ENCODE peak calls at places on chromosome 1, in nine cellular contexts. V is CD8-positive, alpha-beta T cell; Y is body of pancreas; U is MCF 10A; A is activated B cell treated with CpG ODN at 0.5 μM for 24 hours; Q is Caco-2; S is cardiac muscle cell; N is omental fat pad; E is spleen. Z is an unnamed sample.

GRCh38 chr1:168585191-168585590 is 8.8 kb downstream of the XCL1 start:
- DNase-seq in V (no peak), Y (no peak), U (peak), A (no peak), Q (no peak), S (peak), N (no peak), E (no peak), Z (no peak)

GRCh38 chr1:229296541-229296941 is 25.6 kb downstream of the RAB4A start:
- DNase-seq in V (no peak), Y (no peak), U (no peak), A (no peak), Q (peak), S (peak), N (no peak), E (no peak), Z (no peak)

GRCh38 chr1:22662318-22662717 is 9.3 kb downstream of the C1QB start:
- DNase-seq in V (no peak), Y (no peak), U (peak), A (no peak), Q (peak), S (no peak), N (no peak), E (no peak), Z (no peak)

GRCh38 chr1:17233675-17234074 is 15.2 kb upstream of the PADI3 start:
- DNase-seq in V (no peak), Y (peak), U (peak), A (no peak), Q (no peak), S (peak), N (peak), E (no peak), Z (no peak)

GRCh38 chr1:12177999-12178441 is 11.2 kb downstream of the TNFRSF1B start:
- DNase-seq in V (peak), Y (peak), U (peak), A (no peak), Q (no peak), S (peak), N (peak), E (no peak), Z (no peak)

GRCh38 chr1:53294557-53294956 is 33.3 kb downstream of the LRP8 start:
- DNase-seq in V (no peak), Y (no peak), U (peak), A (no peak), Q (no peak), S (peak), N (no peak), E (no peak), Z (no peak)

GRCh38 chr1:73980324-73981040 is 217.5 kb downstream of the LRRIQ3 start:
- DNase-seq in V (no peak), Y (no peak), U (no peak), A (no peak), Q (peak), S (peak), N (no peak), E (no peak), Z (no peak)

GRCh38 chr1:47198214-47198613 is 8.4 kb upstream of the PDZK1IP1 start:
- DNase-seq in V (no peak), Y (no peak), U (no peak), A (no peak), Q (no peak), S (no peak), N (no peak), E (peak), Z (no peak)

GRCh38 chr1:46394872-46395465 is 852 bp downstream of the FAAH start:
- DNase-seq in V (no peak), Y (peak), U (no peak), A (no peak), Q (no peak), S (no peak), N (peak), E (no peak), Z (no peak)

GRCh38 chr1:2589331-2590232 is 3.0 kb downstream of the PRXL2B start:
- DNase-seq in V (no peak), Y (no peak), U (no peak), A (no peak), Q (no peak), S (no peak), N (no peak), E (peak), Z (peak)

GRCh38 chr1:204150702-204151561 is 912 bp downstream of the ETNK2 start:
- DNase-seq in V (no peak), Y (peak), U (peak), A (no peak), Q (no peak), S (no peak), N (no peak), E (no peak), Z (peak)

GRCh38 chr1:168628807-168629206 is 52.4 kb downstream of the XCL1 start:
- DNase-seq in V (no peak), Y (no peak), U (peak), A (no peak), Q (no peak), S (peak), N (no peak), E (no peak), Z (no peak)

GRCh38 chr1:156451486-156452184 is 48.9 kb downstream of the MEF2D start:
- DNase-seq in V (no peak), Y (no peak), U (no peak), A (no peak), Q (no peak), S (no peak), N (no peak), E (no peak), Z (no peak)

GRCh38 chr1:8740034-8740449 is 77.4 kb downstream of the RERE start:
- DNase-seq in V (no peak), Y (no peak), U (peak), A (no peak), Q (no peak), S (peak), N (no peak), E (no peak), Z (no peak)

GRCh38 chr1:8742022-8742924 is 75.2 kb downstream of the RERE start:
- DNase-seq in V (no peak), Y (no peak), U (no peak), A (no peak), Q (peak), S (no peak), N (no peak), E (no peak), Z (no peak)

GRCh38 chr1:8736927-8737326 is 80.5 kb downstream of the RERE start:
- DNase-seq in V (no peak), Y (no peak), U (no peak), A (no peak), Q (no peak), S (peak), N (no peak), E (no peak), Z (no peak)

GRCh38 chr1:8733463-8733862 is 84.0 kb downstream of the RERE start:
- DNase-seq in V (no peak), Y (peak), U (peak), A (no peak), Q (no peak), S (no peak), N (no peak), E (no peak), Z (no peak)

DNA sequence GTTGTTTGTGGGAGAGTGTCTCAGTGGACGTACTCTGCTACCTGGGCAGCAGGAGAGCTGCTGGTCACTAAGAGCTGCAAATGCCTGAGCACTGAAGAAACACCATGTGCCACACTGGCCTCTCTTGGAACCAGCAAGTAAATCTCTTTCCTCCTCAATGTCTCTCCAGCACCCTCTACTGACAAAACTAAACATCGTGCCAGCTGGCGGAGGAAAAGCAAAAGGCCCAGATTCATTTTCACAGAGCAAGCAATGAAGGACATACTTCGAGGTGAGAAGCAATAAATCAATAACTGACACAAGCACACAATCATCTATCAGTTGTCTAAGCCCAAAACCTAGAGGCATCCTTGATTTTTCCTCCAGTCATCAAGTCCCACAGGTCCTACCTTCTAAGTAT is 78.1 kb downstream of the RERE start:
- DNase-seq in V (no peak), Y (no peak), U (no peak), A (no peak), Q (peak), S (no peak), N (no peak), E (no peak), Z (no peak)
- TF ChIP-seq CTCF in V (no peak), Y (no peak), U (no peak), A (no peak), Q (peak), S (no peak), N (no peak), E (no peak), Z (no peak)

DNA sequence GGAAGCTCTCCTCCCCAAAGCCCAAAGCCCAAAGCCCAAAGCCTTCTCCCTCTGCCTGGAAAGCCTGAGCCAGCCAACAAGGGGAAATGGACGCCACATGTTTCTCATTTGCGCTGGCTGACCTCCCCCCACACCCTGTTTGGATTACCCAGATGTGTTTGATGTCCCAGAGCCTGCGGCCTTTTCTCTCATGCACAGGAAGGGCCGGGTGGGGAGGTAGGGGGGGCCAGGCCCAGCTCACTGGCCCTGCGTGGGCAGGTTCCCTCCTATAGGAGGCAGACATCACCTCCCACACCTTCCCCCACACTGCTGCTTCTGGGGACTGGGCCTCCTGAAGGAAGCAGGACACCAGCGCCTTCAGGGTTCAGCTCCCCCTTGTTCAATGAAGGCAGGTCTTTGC is 116.3 kb downstream of the NAV1 start:
- DNase-seq in V (no peak), Y (peak), U (no peak), A (no peak), Q (no peak), S (peak), N (no peak), E (no peak), Z (no peak)
- TF ChIP-seq CTCF in V (no peak), Y (no peak), U (no peak), A (no peak), Q (no peak), S (peak), N (no peak), E (no peak), Z (peak)

DNA sequence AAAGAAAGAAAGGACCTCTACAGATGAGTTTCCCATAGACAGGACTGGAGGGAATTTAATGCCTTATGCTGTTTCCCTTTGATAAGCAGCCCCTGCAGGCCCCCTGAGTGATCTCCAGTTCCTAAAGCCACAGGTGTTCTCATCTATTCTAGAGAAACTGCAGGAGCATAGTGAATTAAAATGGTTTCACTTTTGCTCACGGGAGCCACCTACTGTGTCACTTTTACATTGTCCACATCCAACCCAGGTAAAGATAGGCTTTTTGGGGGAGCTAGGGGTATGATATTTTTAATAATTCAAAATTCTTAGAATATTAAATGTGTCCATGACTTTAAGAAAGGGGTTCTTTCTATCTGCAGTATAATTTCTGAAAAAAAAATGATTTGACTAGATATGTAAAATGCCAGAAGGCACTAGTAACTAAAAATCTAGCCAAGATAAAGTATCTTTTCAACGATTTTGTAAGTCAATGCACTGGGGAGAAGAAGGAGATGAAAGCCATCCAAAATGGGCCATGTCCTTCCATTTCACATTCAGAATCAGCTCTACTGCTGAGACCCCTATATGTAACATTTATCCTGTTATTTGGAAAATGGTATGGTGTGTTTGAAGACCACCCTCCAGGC is 267.3 kb upstream of the DUSP10 start:
- DNase-seq in V (peak), Y (peak), U (peak), A (no peak), Q (peak), S (peak), N (no peak), E (no peak), Z (no peak)
- TF ChIP-seq CTCF in V (peak), Y (peak), U (peak), A (no peak), Q (peak), S (peak), N (no peak), E (peak), Z (peak)

GRCh38 chr1:111702504-111703050 is 36.6 kb downstream of the INKA2 start:
- DNase-seq in V (no peak), Y (no peak), U (no peak), A (no peak), Q (no peak), S (no peak), N (no peak), E (no peak), Z (no peak)
- TF ChIP-seq CTCF in V (no peak), Y (no peak), U (no peak), A (no peak), Q (no peak), S (no peak), N (no peak), E (no peak), Z (no peak)

DNA sequence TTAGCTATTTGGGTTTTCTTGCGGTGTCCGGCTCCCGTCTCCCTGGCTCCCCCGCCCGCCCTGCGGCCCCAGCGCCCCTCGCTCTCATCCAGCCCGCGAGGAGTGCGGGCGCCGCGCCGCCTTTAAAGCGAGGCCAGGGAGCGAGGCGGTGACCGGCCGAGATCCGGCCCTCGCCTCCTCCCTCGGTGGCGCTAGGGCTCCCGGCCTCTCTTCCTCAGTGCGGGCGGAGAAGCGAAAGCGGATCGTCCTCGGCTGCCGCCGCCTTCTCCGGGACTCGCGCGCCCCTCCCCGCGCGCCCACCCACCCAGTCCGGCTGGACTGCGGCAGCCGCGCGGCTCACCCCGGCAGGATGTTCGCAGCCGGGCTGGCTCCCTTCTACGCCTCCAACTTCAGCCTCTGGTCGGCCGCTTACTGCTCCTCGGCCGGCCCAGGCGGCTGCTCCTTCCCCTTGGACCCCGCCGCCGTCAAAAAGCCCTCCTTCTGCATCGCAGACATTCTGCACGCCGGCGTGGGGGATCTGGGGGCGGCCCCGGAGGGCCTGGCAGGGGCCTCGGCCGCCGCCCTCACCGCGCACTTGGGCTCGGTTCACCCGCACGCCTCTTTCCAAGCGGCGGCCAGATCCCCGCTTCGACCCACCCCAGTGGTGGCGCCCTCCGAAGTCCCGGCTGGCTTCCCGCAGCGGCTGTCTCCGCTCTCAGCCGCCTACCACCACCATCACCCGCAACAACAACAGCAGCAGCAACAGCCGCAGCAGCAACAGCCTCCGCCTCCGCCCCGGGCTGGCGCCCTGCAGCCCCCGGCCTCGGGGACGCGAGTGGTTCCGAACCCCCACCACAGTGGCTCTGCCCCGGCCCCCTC is 495 bp downstream of the HLX start:
- DNase-seq in V (no peak), Y (peak), U (peak), A (peak), Q (peak), S (peak), N (no peak), E (peak), Z (no peak)
- TF ChIP-seq CTCF in V (no peak), Y (no peak), U (no peak), A (no peak), Q (peak), S (peak), N (no peak), E (no peak), Z (peak)

GRCh38 chr1:209879539-209879938 is 51.8 kb downstream of the UTP25 start:
- DNase-seq in V (no peak), Y (no peak), U (peak), A (no peak), Q (no peak), S (peak), N (no peak), E (no peak), Z (no peak)
- TF ChIP-seq CTCF in V (no peak), Y (no peak), U (no peak), A (no peak), Q (no peak), S (no peak), N (no peak), E (no peak), Z (no peak)

DNA sequence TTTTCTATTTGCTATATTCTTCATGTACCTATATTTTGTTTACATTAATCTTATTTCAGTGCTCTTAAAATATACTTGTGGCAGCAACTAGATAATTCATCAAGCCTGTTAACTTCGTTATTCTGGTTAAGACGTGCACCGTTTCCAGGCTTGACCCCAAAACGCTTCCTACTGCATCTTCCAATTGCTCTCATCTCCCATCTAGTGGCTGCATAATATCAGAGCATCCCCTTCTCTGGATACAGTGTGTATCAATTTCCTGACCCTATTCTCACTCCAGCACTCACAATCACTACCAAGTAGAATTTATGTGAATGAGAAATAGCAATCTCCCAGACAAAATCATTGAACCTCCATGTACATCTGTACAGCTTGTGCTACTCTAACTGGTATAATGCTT is 1280.3 kb upstream of the B3GALT2 start:
- DNase-seq in V (no peak), Y (no peak), U (peak), A (no peak), Q (no peak), S (peak), N (no peak), E (no peak), Z (no peak)
- TF ChIP-seq CTCF in V (no peak), Y (no peak), U (peak), A (no peak), Q (peak), S (peak), N (no peak), E (no peak), Z (peak)

GRCh38 chr1:230867903-230868735 is at the start of gene C1orf198:
- DNase-seq in V (peak), Y (peak), U (peak), A (peak), Q (peak), S (peak), N (peak), E (peak), Z (no peak)
- TF ChIP-seq CTCF in V (no peak), Y (no peak), U (no peak), A (no peak), Q (no peak), S (no peak), N (no peak), E (no peak), Z (peak)

DNA sequence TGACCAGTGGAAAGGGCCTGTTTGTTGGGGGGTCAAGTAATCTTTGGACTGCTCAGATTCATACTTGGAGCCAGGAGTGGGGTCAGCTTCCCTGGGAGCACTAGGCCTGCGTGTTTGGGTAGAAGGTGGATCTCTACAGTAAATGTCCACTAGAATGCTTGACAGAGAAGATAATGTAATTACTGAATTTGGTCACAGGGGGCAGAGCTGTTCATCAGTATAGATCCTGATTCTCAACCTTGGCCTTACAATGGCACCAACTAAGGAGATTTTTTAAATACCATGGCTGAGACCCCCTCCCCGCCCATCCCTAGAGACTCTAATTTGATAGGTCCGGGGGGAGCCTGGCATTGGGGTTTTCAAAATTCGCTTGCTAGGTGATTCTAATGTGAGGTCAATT is 217.5 kb upstream of the PLXNA2 start:
- DNase-seq in V (no peak), Y (no peak), U (peak), A (no peak), Q (no peak), S (no peak), N (no peak), E (no peak), Z (no peak)
- TF ChIP-seq CTCF in V (no peak), Y (no peak), U (peak), A (no peak), Q (peak), S (no peak), N (no peak), E (no peak), Z (peak)